ENCODE peak calls at places on chromosomes 1 and 21, in four cellular contexts. N is adipocyte, U is IMR-90, Z is GM23248. Q is an unnamed sample.
A peak's percentile ranks its signal among the peaks of the same experiment; 100 is the strongest.

GRCh38 chr1:228478912-228479665 is 8.1 kb upstream of the RNF187 start:
- DNase-seq in N (no peak), U (no peak), Z (no peak), Q (no peak)

GRCh38 chr21:15255359-15256157 is 190.8 kb upstream of the NRIP1 start:
- DNase-seq in N (no peak), U (no peak), Z (no peak), Q (no peak)

GRCh38 chr1:25765910-25766645 is 33.9 kb upstream of the SELENON start:
- DNase-seq in N (no peak), U (no peak), Z (no peak), Q (no peak)

GRCh38 chr21:41834926-41835663 is 44.0 kb downstream of the PRDM15 start:
- DNase-seq in N (no peak), U (no peak), Z (no peak), Q (no peak)

GRCh38 chr1:175824079-175824478 is 80.7 kb upstream of the TNR start:
- DNase-seq in N (no peak), U (no peak), Z (no peak), Q (peak; percentile 65)

GRCh38 chr1:68111804-68112436 is 61.5 kb upstream of the DIRAS3 start:
- DNase-seq in N (peak; percentile 92), U (peak; percentile 93), Z (peak; percentile 92), Q (peak; percentile 78)

GRCh38 chr1:2474933-2475371 is 1.1 kb upstream of the PLCH2 start:
- DNase-seq in N (no peak), U (no peak), Z (peak; percentile 30), Q (no peak)

GRCh38 chr1:2587071-2587859 is 688 bp downstream of the PRXL2B start:
- DNase-seq in N (no peak), U (peak; percentile 13), Z (peak; percentile 60), Q (peak; percentile 38)

GRCh38 chr1:204390731-204391466 is 20.7 kb downstream of the PPP1R15B start:
- DNase-seq in N (peak; percentile 55), U (peak; percentile 41), Z (no peak), Q (no peak)

GRCh38 chr1:232963366-232963765 is 13.0 kb downstream of the NTPCR start:
- DNase-seq in N (no peak), U (peak; percentile 32), Z (no peak), Q (no peak)

GRCh38 chr1:201302168-201302896 is 19.0 kb downstream of the PKP1 start:
- DNase-seq in N (no peak), U (no peak), Z (peak; percentile 51), Q (no peak)

GRCh38 chr1:201305815-201306214 is 22.5 kb downstream of the PKP1 start:
- DNase-seq in N (no peak), U (no peak), Z (no peak), Q (no peak)

GRCh38 chr1:201307239-201307638 is 23.9 kb downstream of the PKP1 start:
- DNase-seq in N (no peak), U (peak; percentile 15), Z (peak; percentile 87), Q (no peak)

GRCh38 chr1:201307760-201308499 is 24.6 kb downstream of the PKP1 start:
- DNase-seq in N (no peak), U (no peak), Z (peak; percentile 59), Q (no peak)

DNA sequence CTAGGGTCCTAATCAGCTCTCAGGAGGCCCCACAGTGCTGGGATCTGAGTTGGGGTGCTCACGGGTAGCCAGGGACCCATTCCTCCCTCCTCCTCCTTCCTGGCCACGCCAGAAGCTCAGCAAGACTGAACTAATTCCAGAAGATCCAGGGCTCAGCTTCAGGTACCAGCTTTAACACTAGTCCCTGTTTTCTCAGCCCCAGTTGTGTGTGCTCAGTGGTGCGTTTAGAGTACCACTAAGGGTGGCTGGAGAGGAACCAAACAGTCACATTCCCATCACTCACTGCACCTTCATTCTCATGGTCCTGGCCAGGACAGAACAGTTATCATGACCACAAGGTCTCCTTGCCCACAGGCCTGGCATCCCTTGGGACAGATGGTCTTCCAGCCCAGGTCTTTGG is 20.8 kb downstream of the PKP1 start:
- DNase-seq in N (no peak), U (no peak), Z (no peak), Q (no peak)
- H3K4me1 ChIP-seq in N (peaks cover 27% of the 10 kb centered on the region), U (no peaks in the 10 kb centered on the region), Z (peaks cover 22% of the 10 kb centered on the region), Q (peaks cover 3% of the 10 kb centered on the region)

GRCh38 chr1:41670558-41670957 is 186.1 kb upstream of the EDN2 start:
- DNase-seq in N (peak; percentile 66), U (peak; percentile 87), Z (peak; percentile 85), Q (no peak)

GRCh38 chr1:41672173-41672572 is 187.7 kb upstream of the EDN2 start:
- DNase-seq in N (peak; percentile 91), U (peak; percentile 86), Z (peak; percentile 86), Q (no peak)

GRCh38 chr1:41673355-41673754 is 188.9 kb upstream of the EDN2 start:
- DNase-seq in N (peak; percentile 61), U (peak; percentile 64), Z (peak; percentile 23), Q (no peak)

GRCh38 chr1:41672641-41673313 is 188.3 kb upstream of the EDN2 start:
- DNase-seq in N (peak; percentile 80), U (peak; percentile 95), Z (peak; percentile 68), Q (no peak)

DNA sequence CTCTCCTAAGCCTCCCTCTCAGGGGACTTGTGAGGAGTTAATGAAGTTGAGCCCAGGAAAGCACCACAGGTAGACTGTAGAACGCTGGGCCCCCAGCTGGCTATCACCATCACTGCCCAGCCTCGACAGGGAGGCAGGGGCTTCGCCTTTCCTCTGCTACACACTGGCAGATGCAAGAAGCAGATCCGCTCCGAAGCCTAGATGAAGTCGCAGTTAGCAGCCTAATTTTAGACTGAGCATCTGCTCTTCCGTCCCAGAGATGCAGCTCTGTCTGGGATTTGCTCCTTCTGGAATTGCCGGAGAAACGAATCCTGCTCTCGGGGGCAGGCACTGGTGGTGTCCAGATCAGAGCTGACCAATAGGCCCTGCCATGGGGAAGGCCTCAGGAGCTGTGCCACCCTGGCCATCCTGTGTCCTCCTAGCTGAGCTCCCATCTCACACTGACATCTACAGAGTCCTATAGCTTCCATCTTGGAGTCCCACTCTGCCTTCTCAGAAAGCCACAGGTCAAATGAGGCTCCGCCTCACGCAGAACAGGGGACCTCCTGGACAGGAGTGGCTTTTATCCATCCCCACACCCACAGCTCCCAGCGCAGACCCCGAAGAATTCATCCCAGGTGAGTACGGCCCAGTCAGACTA is 186.8 kb upstream of the EDN2 start:
- DNase-seq in N (no peak), U (no peak), Z (no peak), Q (no peak)
- H3K4me1 ChIP-seq in N (peaks cover 23% of the 10 kb centered on the region), U (peaks cover 43% of the 10 kb centered on the region), Z (peaks cover 28% of the 10 kb centered on the region), Q (peaks cover 14% of the 10 kb centered on the region)

DNA sequence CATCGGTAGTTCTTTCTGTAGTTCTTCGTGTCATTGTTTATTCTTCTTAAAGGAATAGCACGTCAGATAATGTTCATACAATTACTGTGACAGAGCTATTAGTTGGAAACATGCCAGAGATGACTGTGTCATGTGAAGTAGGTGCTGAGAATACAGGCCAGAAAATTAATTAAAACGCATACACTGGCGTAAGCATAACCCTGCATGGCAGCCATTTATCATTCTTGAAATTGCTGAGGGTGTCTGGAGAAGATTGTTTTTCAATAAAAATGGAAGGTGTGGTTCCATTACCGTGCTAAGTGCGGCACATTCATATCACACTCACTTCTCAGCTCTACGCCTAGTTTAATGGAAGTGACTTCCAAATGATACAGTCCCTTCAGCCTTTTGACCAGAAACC is 7.8 kb downstream of the ETS2 start:
- DNase-seq in N (no peak), U (no peak), Z (no peak), Q (no peak)
- H3K4me1 ChIP-seq in N (peaks cover 17% of the 10 kb centered on the region), U (peaks cover 25% of the 10 kb centered on the region), Z (peaks cover 28% of the 10 kb centered on the region), Q (no peaks in the 10 kb centered on the region)

GRCh38 chr1:21299780-21300395 is 9.6 kb upstream of the ECE1 start:
- DNase-seq in N (no peak), U (no peak), Z (no peak), Q (no peak)

GRCh38 chr1:21301794-21302440 is 11.7 kb upstream of the ECE1 start:
- DNase-seq in N (no peak), U (no peak), Z (no peak), Q (no peak)

GRCh38 chr1:21302747-21303715 is 12.8 kb upstream of the ECE1 start:
- DNase-seq in N (peak; percentile 67), U (peak; percentile 93), Z (peak; percentile 90), Q (no peak)

GRCh38 chr1:21299007-21299406 is 8.7 kb upstream of the ECE1 start:
- DNase-seq in N (no peak), U (no peak), Z (no peak), Q (no peak)

GRCh38 chr1:21300774-21301173 is 10.5 kb upstream of the ECE1 start:
- DNase-seq in N (no peak), U (no peak), Z (no peak), Q (no peak)
- H3K4me1 ChIP-seq in N (peaks cover 37% of the 10 kb centered on the region), U (peaks cover 32% of the 10 kb centered on the region), Z (peaks cover 20% of the 10 kb centered on the region), Q (peaks cover 51% of the 10 kb centered on the region)

DNA sequence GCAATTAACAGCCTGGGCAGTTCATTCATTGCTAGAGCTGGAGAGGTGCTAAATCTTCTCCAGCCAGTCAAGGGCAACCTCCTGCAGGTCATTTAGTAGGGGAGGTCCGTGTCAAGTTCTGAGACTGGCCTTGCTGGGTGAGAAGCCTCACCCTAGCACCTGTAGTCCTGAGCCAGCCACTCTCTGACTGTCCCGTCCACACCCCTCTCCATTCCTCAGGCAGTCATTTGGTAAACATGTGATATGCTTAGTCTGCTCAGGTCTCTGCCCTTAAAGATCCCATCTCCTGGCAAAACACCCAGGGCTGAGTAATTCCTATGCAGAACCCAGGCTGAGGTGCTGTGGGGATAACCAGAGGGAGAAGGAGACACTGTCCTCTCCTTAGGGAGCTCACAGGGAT is 13.7 kb upstream of the IGFN1 start:
- DNase-seq in N (no peak), U (peak; percentile 56), Z (peak; percentile 70), Q (no peak)
- H3K4me1 ChIP-seq in N (peaks cover 7% of the 10 kb centered on the region), U (no peaks in the 10 kb centered on the region), Z (peaks cover 4% of the 10 kb centered on the region), Q (no peaks in the 10 kb centered on the region)

GRCh38 chr1:63645301-63645700 is 52.1 kb downstream of the PGM1 start:
- DNase-seq in N (peak; percentile 49), U (peak; percentile 20), Z (no peak), Q (no peak)
- H3K4me1 ChIP-seq in N (peaks cover 49% of the 10 kb centered on the region), U (no peaks in the 10 kb centered on the region), Z (peaks cover 2% of the 10 kb centered on the region), Q (peaks cover 57% of the 10 kb centered on the region)

DNA sequence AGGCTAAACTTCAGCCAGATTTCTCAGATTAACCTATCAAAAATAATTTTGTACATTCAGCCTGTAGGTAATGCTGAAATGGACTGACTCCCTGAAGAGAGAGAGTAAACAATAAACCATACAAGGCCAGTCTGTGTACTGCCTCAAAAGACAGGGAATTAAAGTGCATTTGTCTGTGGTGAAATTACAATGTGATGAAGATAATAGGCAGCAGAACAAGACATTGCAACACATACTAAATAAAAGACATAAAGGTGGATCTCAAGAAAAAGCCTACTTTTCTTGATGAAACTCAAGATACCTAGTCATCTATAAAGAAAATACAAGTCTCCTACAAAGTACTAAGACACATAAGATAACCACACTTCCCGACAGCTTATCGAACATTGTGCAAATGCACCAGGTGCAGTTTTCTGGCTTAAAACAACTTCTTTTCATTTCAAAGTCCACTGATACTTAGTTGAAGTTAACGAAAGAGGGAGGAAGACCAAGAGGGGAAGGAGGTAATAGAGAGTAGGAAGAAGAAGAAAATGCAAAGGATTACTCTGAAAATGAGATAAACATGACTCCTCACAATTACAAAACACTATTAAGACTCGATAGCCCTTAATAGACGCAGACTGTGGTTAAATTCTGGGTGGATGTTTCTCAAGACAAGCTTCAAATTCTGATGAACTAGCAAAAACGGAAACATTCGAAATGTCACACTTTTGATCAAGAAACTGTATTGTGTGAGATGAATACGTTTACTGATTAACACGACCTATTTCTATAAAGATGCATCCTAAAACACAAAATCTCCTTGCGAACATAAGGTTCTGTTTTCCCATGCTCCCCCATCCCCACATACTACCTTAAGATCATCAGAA is 2.0 kb downstream of the HNRNPR start:
- DNase-seq in N (peak; percentile 50), U (no peak), Z (peak; percentile 37), Q (no peak)
- H3K4me1 ChIP-seq in N (peaks cover 55% of the 10 kb centered on the region), U (peaks cover 4% of the 10 kb centered on the region), Z (peaks cover 57% of the 10 kb centered on the region), Q (peaks cover 62% of the 10 kb centered on the region)

Q was measured in body of pancreas.